ENCODE peak calls at places on chromosomes 4 and X, in eight cellular contexts. G, S, L, T, R, D, H and O are unnamed samples.

GRCh38 chrX:103175944-103176753 is 38.8 kb upstream of the BEX4 start:
- DNase-seq in G (peak; percentile 39), S (peak; percentile 11), L (peak; percentile 52), T (peak; percentile 66), R (no peak), D (no peak), H (peak; percentile 67), O (no peak)

GRCh38 chr4:155891058-155891457 is 12.4 kb upstream of the TDO2 start:
- DNase-seq in G (no peak), S (no peak), L (no peak), T (no peak), R (no peak), D (no peak), H (no peak), O (no peak)

GRCh38 chr4:52658671-52659015 is 458 bp downstream of the USP46 start:
- DNase-seq in G (no peak), S (no peak), L (peak; percentile 45), T (no peak), R (no peak), D (no peak), H (peak; percentile 23), O (no peak)

GRCh38 chrX:4225086-4225485 is 511.6 kb upstream of the PRKX start:
- DNase-seq in G (no peak), S (no peak), L (no peak), T (no peak), R (no peak), D (no peak), H (no peak), O (no peak)

GRCh38 chr4:75180790-75181776 is 248.2 kb downstream of the PARM1 start:
- DNase-seq in G (peak; percentile 1), S (no peak), L (peak; percentile 21), T (no peak), R (peak; percentile 48), D (no peak), H (peak; percentile 24), O (no peak)

GRCh38 chr4:100540156-100540555 is 22.3 kb upstream of the EMCN start:
- DNase-seq in G (no peak), S (no peak), L (no peak), T (no peak), R (no peak), D (no peak), H (no peak), O (no peak)

GRCh38 chrX:19650996-19651395 is 135.7 kb upstream of the MAP3K15 start:
- DNase-seq in G (no peak), S (no peak), L (peak; percentile 1), T (no peak), R (no peak), D (no peak), H (no peak), O (no peak)

GRCh38 chrX:63713510-63713909 is 71.5 kb downstream of the ARHGEF9 start:
- DNase-seq in G (no peak), S (no peak), L (peak; percentile 2), T (no peak), R (no peak), D (no peak), H (no peak), O (no peak)

GRCh38 chr4:182521006-182521405 is 277.8 kb downstream of the TENM3 start:
- DNase-seq in G (no peak), S (no peak), L (no peak), T (no peak), R (no peak), D (no peak), H (no peak), O (no peak)

GRCh38 chrX:118459494-118459893 is 36.1 kb upstream of the DOCK11 start:
- DNase-seq in G (peak; percentile 47), S (peak; percentile 23), L (peak; percentile 64), T (peak; percentile 21), R (peak; percentile 2), D (no peak), H (peak; percentile 68), O (peak; percentile 12)

GRCh38 chr4:112289407-112290253 is 3.9 kb upstream of the TIFA start:
- DNase-seq in G (no peak), S (no peak), L (no peak), T (peak; percentile 17), R (no peak), D (no peak), H (no peak), O (no peak)

GRCh38 chr4:3828546-3828945 is 62.4 kb downstream of the ADRA2C start:
- DNase-seq in G (no peak), S (no peak), L (no peak), T (no peak), R (no peak), D (no peak), H (no peak), O (no peak)

GRCh38 chrX:17968367-17968766 is 107.3 kb upstream of the RAI2 start:
- DNase-seq in G (no peak), S (no peak), L (no peak), T (no peak), R (no peak), D (no peak), H (peak; percentile 21), O (no peak)

GRCh38 chr4:17702666-17703065 is 78.8 kb downstream of the FAM184B start:
- DNase-seq in G (no peak), S (no peak), L (no peak), T (no peak), R (no peak), D (no peak), H (no peak), O (no peak)

GRCh38 chr4:140048419-140049022 is 105.5 kb downstream of the MAML3 start:
- DNase-seq in G (no peak), S (no peak), L (no peak), T (no peak), R (no peak), D (no peak), H (no peak), O (no peak)

GRCh38 chrX:13180807-13181206 is 136.4 kb upstream of the FAM9C start:
- DNase-seq in G (no peak), S (no peak), L (no peak), T (peak; percentile 37), R (no peak), D (no peak), H (no peak), O (no peak)

GRCh38 chrX:71616672-71617529 is 1.4 kb downstream of the CXCR3 start:
- DNase-seq in G (no peak), S (peak; percentile 31), L (peak; percentile 8), T (no peak), R (no peak), D (no peak), H (no peak), O (no peak)

GRCh38 chrX:136211766-136212556 is 39.2 kb downstream of the MAP7D3 start:
- DNase-seq in G (no peak), S (no peak), L (no peak), T (no peak), R (no peak), D (no peak), H (no peak), O (no peak)

GRCh38 chrX:68942141-68942540 is 113.3 kb downstream of the EFNB1 start:
- DNase-seq in G (no peak), S (no peak), L (no peak), T (no peak), R (no peak), D (no peak), H (no peak), O (no peak)

GRCh38 chr4:36165256-36166005 is 78.9 kb downstream of the ARAP2 start:
- DNase-seq in G (no peak), S (no peak), L (no peak), T (no peak), R (no peak), D (no peak), H (no peak), O (no peak)

GRCh38 chrX:17674611-17675010 is 62.7 kb upstream of the SCML1 start:
- DNase-seq in G (peak; percentile 61), S (no peak), L (no peak), T (peak; percentile 23), R (no peak), D (no peak), H (no peak), O (no peak)

DNA sequence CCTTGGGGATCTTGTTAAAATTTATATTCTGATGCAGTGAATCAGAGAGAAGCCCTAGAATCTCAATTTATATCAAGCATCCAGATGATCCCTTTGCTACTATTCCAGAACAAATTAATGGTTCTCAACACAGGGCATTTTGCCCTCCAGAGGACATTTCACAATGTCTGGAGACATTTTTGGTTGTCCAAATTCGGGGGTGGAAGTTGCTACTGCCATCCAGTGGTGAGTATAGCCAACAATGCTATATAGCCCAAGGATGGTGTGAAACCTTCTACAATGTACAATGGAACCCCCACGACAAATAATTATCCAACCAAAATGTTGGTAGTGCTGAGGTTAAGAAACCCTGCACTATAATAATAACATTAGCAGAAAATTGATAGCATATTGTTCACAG is 2440.0 kb downstream of the PCDH7 start:
- DNase-seq in G (peak; percentile 0), S (no peak), L (peak; percentile 53), T (peak; percentile 13), R (no peak), D (peak; percentile 22), H (peak; percentile 0), O (no peak)
- TF ChIP-seq CTCF in G (no peak), S (no peak), L (peak; percentile 71), T (peak; percentile 11), R (peak; percentile 33), D (peak; percentile 68), H (no peak), O (peak; percentile 36)

DNA sequence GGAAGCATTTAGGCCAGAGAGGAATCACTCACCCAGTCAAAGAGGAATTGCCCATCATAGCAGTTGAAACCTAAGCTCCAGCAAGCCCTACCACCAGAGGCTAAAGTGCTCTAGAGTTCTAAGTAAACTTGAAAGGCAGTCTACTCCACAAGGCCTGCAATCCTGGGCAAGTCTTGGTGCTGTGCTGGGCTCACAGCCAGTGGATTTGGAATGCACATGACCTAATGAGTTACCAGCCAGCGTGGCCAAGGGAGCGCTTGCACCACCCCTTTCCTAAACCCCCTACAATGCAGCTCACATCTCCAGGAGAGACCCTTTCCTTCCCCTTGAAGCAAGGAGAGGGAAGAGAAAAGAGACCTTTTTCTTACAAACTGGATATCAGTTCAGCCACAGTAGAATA is 445.7 kb downstream of the GASK1B start:
- DNase-seq in G (no peak), S (no peak), L (no peak), T (no peak), R (no peak), D (no peak), H (no peak), O (no peak)
- TF ChIP-seq REST in G (no peak), S (no peak), L (no peak), T (no peak), R (no peak), D (no peak), H (no peak), O (no peak)

DNA sequence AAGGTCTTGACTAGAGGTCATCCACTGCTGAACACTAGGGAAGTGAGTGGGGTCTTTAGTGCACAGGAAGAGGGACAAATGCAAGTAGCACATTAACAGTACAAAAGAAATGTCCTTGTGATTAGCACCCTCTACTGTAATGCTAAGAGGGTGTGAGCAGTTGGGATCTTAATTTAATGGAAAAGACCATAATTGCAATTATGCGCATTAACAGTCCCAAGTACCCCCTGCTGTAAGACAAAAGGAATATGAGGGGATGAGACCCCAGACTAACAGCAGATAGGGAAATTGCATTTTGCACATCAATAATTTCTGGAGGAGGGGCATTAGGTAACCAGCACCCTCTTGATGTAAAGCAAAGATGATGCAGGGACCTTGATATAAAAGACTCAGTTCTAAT is 285.0 kb downstream of the CHIC1 start:
- DNase-seq in G (no peak), S (no peak), L (no peak), T (no peak), R (no peak), D (no peak), H (no peak), O (no peak)
- TF ChIP-seq CTCF in G (no peak), S (no peak), L (no peak), T (no peak), R (no peak), D (no peak), H (no peak), O (peak; percentile 18)

GRCh38 chr4:171265190-171265818 is 547.9 kb upstream of the GALNTL6 start:
- DNase-seq in G (no peak), S (no peak), L (no peak), T (no peak), R (no peak), D (no peak), H (no peak), O (no peak)
- TF ChIP-seq REST in G (no peak), S (no peak), L (no peak), T (no peak), R (no peak), D (no peak), H (no peak), O (no peak)